ENCODE peak calls at places on chromosomes 4 and X, in nine cellular contexts. G is type B pancreatic cell; T is MV-4-11; L is SK-N-DZ; J is activated CD8-positive, alpha-beta memory T cell treated with anti-CD3 and anti-CD28 coated beads, Interleukin-2, amount 50 U/mL, for 48 hours; F is GM10248; D is substantia nigra; N is right cardiac atrium; R is tibial artery. Q is an unnamed sample.
A peak's percentile ranks its signal among the peaks of the same experiment; 100 is the strongest.

GRCh38 chr4:8817081-8817812 is 54.4 kb downstream of the HMX1 start:
- DNase-seq in G (peak; percentile 39), T (no peak), L (no peak), J (no peak), F (no peak), D (no peak), N (peak; percentile 24), R (peak; percentile 31), Q (no peak)

GRCh38 chr4:156169861-156170260 is 216.2 kb upstream of the CTSO start:
- DNase-seq in G (no peak), T (no peak), L (no peak), J (no peak), F (no peak), D (no peak), N (no peak), R (no peak), Q (peak; percentile 9)

GRCh38 chr4:24482871-24483270 is 101.5 kb downstream of the DHX15 start:
- DNase-seq in G (no peak), T (no peak), L (no peak), J (no peak), F (no peak), D (no peak), N (no peak), R (no peak), Q (no peak)

GRCh38 chr4:173270312-173271027 is 63.7 kb downstream of the HMGB2 start:
- DNase-seq in G (no peak), T (no peak), L (no peak), J (no peak), F (no peak), D (no peak), N (peak; percentile 58), R (no peak), Q (peak; percentile 63)

GRCh38 chrX:17040711-17041110 is 94.3 kb downstream of the REPS2 start:
- DNase-seq in G (no peak), T (no peak), L (no peak), J (no peak), F (no peak), D (no peak), N (no peak), R (no peak), Q (no peak)

GRCh38 chr4:73453701-73454005 is 17.6 kb downstream of the AFP start:
- DNase-seq in G (no peak), T (no peak), L (no peak), J (no peak), F (no peak), D (no peak), N (no peak), R (no peak), Q (peak; percentile 23)

GRCh38 chrX:78747471-78747870 is at the start of gene LPAR4:
- DNase-seq in G (no peak), T (no peak), L (no peak), J (no peak), F (no peak), D (no peak), N (peak; percentile 21), R (no peak), Q (peak; percentile 23)

GRCh38 chrX:107775734-107776511 is at the start of gene TSC22D3:
- DNase-seq in G (no peak), T (peak; percentile 35), L (peak; percentile 21), J (peak; percentile 71), F (peak; percentile 58), D (peak; percentile 13), N (peak; percentile 92), R (peak; percentile 94), Q (peak; percentile 31)

GRCh38 chr4:152894673-152895072 is 41.5 kb upstream of the FHDC1 start:
- DNase-seq in G (no peak), T (no peak), L (no peak), J (no peak), F (no peak), D (no peak), N (no peak), R (no peak), Q (peak; percentile 81)

GRCh38 chrX:119870626-119871131 is 854 bp downstream of the RNF113A start:
- DNase-seq in G (no peak), T (peak; percentile 48), L (peak; percentile 18), J (peak; percentile 57), F (no peak), D (no peak), N (no peak), R (no peak), Q (no peak)

GRCh38 chr4:78057600-78058560 is 757 bp downstream of the FRAS1 start:
- DNase-seq in G (peak; percentile 72), T (no peak), L (peak; percentile 29), J (peak; percentile 70), F (no peak), D (no peak), N (peak; percentile 82), R (peak; percentile 64), Q (peak; percentile 36)

GRCh38 chr4:178037459-178038214 is 595.4 kb upstream of the AGA start:
- DNase-seq in G (no peak), T (no peak), L (peak; percentile 20), J (no peak), F (no peak), D (no peak), N (no peak), R (no peak), Q (no peak)

GRCh38 chrX:38701073-38701472 is 100.2 kb upstream of the MID1IP1 start:
- DNase-seq in G (no peak), T (no peak), L (no peak), J (no peak), F (no peak), D (no peak), N (no peak), R (no peak), Q (peak; percentile 6)

GRCh38 chrX:39519213-39519544 is 578.6 kb downstream of the BCOR start:
- DNase-seq in G (no peak), T (no peak), L (peak; percentile 19), J (no peak), F (no peak), D (no peak), N (no peak), R (no peak), Q (peak; percentile 20)

GRCh38 chrX:137926090-137926489 is 360.2 kb downstream of the ZIC3 start:
- DNase-seq in G (no peak), T (no peak), L (peak; percentile 29), J (no peak), F (no peak), D (no peak), N (no peak), R (no peak), Q (no peak)

GRCh38 chr4:121709766-121710405 is 13.1 kb upstream of the ANXA5 start:
- DNase-seq in G (no peak), T (no peak), L (no peak), J (no peak), F (no peak), D (no peak), N (no peak), R (no peak), Q (no peak)

GRCh38 chr4:84338367-84338766 is 160.7 kb downstream of the NKX6-1 start:
- DNase-seq in G (no peak), T (no peak), L (no peak), J (no peak), F (no peak), D (no peak), N (no peak), R (no peak), Q (no peak)

GRCh38 chrX:38109042-38109904 is 102.9 kb downstream of the SYTL5 start:
- DNase-seq in G (no peak), T (peak; percentile 77), L (no peak), J (no peak), F (no peak), D (no peak), N (no peak), R (no peak), Q (no peak)

GRCh38 chrX:11585174-11585573 is 80.5 kb downstream of the ARHGAP6 start:
- DNase-seq in G (no peak), T (peak; percentile 57), L (no peak), J (no peak), F (no peak), D (no peak), N (no peak), R (no peak), Q (no peak)

GRCh38 chr4:189420488-189420887 is 520.2 kb upstream of the FRG1 start:
- DNase-seq in G (no peak), T (no peak), L (no peak), J (no peak), F (no peak), D (no peak), N (no peak), R (no peak), Q (no peak)

GRCh38 chrX:25028726-25029125 is 13.0 kb upstream of the ARX start:
- DNase-seq in G (no peak), T (no peak), L (no peak), J (no peak), F (no peak), D (no peak), N (no peak), R (no peak), Q (peak; percentile 61)

GRCh38 chrX:97267916-97268680 is 384.4 kb downstream of the RPA4 start:
- DNase-seq in G (no peak), T (peak; percentile 32), L (no peak), J (no peak), F (no peak), D (no peak), N (no peak), R (no peak), Q (peak; percentile 63)

GRCh38 chrX:2500681-2501151 is at the start of the genes DHRSX and ZBED1:
- DNase-seq in G (no peak), T (no peak), L (no peak), J (peak; percentile 81), F (peak; percentile 89), D (no peak), N (peak; percentile 76), R (no peak), Q (no peak)

GRCh38 chr4:8587469-8588195 is 4.9 kb upstream of the CPZ start:
- DNase-seq in G (no peak), T (no peak), L (no peak), J (no peak), F (no peak), D (no peak), N (peak; percentile 31), R (peak; percentile 23), Q (no peak)

GRCh38 chr4:38223306-38223705 is 263.1 kb downstream of the PTTG2 start:
- DNase-seq in G (no peak), T (peak; percentile 51), L (no peak), J (no peak), F (no peak), D (no peak), N (no peak), R (no peak), Q (no peak)

GRCh38 chr4:139887962-139888735 is 222.5 kb downstream of the MGST2 start:
- DNase-seq in G (no peak), T (no peak), L (no peak), J (no peak), F (peak; percentile 29), D (no peak), N (no peak), R (no peak), Q (no peak)

GRCh38 chrX:112051546-112051945 is 31.0 kb downstream of the TRPC5 start:
- DNase-seq in G (no peak), T (peak; percentile 87), L (no peak), J (no peak), F (no peak), D (no peak), N (no peak), R (no peak), Q (no peak)

GRCh38 chrX:23952984-23953907 is 45.4 kb downstream of the CXorf58 start:
- DNase-seq in G (peak; percentile 27), T (peak; percentile 76), L (no peak), J (peak; percentile 55), F (peak; percentile 70), D (no peak), N (no peak), R (no peak), Q (no peak)

GRCh38 chrX:132271330-132271729 is 52.1 kb upstream of the RAP2C start:
- DNase-seq in G (no peak), T (no peak), L (no peak), J (no peak), F (no peak), D (no peak), N (peak; percentile 48), R (no peak), Q (no peak)

GRCh38 chrX:49177338-49177833 is 5.7 kb downstream of the PLP2 start:
- DNase-seq in G (no peak), T (no peak), L (no peak), J (no peak), F (no peak), D (no peak), N (no peak), R (no peak), Q (no peak)

GRCh38 chr4:27861381-27861787 is 1000.7 kb downstream of the STIM2 start:
- DNase-seq in G (no peak), T (peak; percentile 13), L (peak; percentile 45), J (no peak), F (no peak), D (no peak), N (peak; percentile 29), R (no peak), Q (no peak)